ENCODE peak calls at places on chromosome 2, in six cellular contexts. H, S, C, M, L and K are unnamed samples. For H3K36me3 and H3K4me1, the result is how much of the 10 kb centered on the place peaks cover.

GRCh38 chr2:80364511-80365212 is 60.1 kb upstream of the LRRTM1 start:
- DNase-seq in H (peak), S (no peak), C (no peak), M (no peak), L (no peak), K (no peak)

GRCh38 chr2:191352536-191352935 is 107.3 kb downstream of the MYO1B start:
- DNase-seq in H (no peak), S (no peak), C (peak), M (no peak), L (peak), K (no peak)

GRCh38 chr2:218927876-218928275 is 31.6 kb upstream of the CDK5R2 start:
- DNase-seq in H (no peak), S (no peak), C (no peak), M (no peak), L (no peak), K (no peak)

GRCh38 chr2:39875182-39875913 is 96.3 kb upstream of the THUMPD2 start:
- DNase-seq in H (no peak), S (no peak), C (peak), M (peak), L (peak), K (no peak)

GRCh38 chr2:209368924-209369323 is 54.9 kb upstream of the MAP2 start:
- DNase-seq in H (no peak), S (peak), C (peak), M (peak), L (peak), K (no peak)

GRCh38 chr2:186516396-186516795 is 30.3 kb downstream of the ZC3H15 start:
- DNase-seq in H (no peak), S (no peak), C (no peak), M (no peak), L (no peak), K (no peak)

GRCh38 chr2:209648714-209649113 is 122.9 kb upstream of the UNC80 start:
- DNase-seq in H (no peak), S (no peak), C (peak), M (no peak), L (peak), K (no peak)

GRCh38 chr2:200364142-200364541 is 57.6 kb downstream of the SPATS2L start:
- DNase-seq in H (no peak), S (no peak), C (no peak), M (no peak), L (no peak), K (no peak)

GRCh38 chr2:70936979-70937811 is 1.5 kb downstream of the ATP6V1B1 start:
- DNase-seq in H (no peak), S (no peak), C (peak), M (no peak), L (no peak), K (peak)

GRCh38 chr2:139721454-139721995 is 941.3 kb upstream of the NXPH2 start:
- DNase-seq in H (no peak), S (no peak), C (no peak), M (no peak), L (no peak), K (no peak)

GRCh38 chr2:9517118-9517782 is 38.4 kb downstream of the ADAM17 start:
- DNase-seq in H (no peak), S (no peak), C (no peak), M (no peak), L (no peak), K (no peak)

GRCh38 chr2:219459460-219460311 is 25.0 kb downstream of the SPEG start:
- DNase-seq in H (peak), S (peak), C (peak), M (peak), L (peak), K (no peak)

GRCh38 chr2:241158546-241158900 is 8.3 kb downstream of the PPP1R7 start:
- DNase-seq in H (no peak), S (no peak), C (no peak), M (no peak), L (no peak), K (no peak)

GRCh38 chr2:118668431-118669424 is 178.7 kb downstream of the EN1 start:
- DNase-seq in H (peak), S (no peak), C (peak), M (no peak), L (peak), K (no peak)

GRCh38 chr2:25700221-25700660 is 26.9 kb upstream of the DTNB start:
- DNase-seq in H (no peak), S (no peak), C (peak), M (no peak), L (peak), K (no peak)

GRCh38 chr2:68412127-68412819 is 47.2 kb downstream of the PLEK start:
- DNase-seq in H (no peak), S (no peak), C (no peak), M (no peak), L (no peak), K (no peak)

GRCh38 chr2:124585277-124585676 is 560.2 kb downstream of the CNTNAP5 start:
- DNase-seq in H (no peak), S (no peak), C (no peak), M (no peak), L (no peak), K (no peak)

GRCh38 chr2:7905756-7906155 is 776.1 kb upstream of the ID2 start:
- DNase-seq in H (no peak), S (no peak), C (no peak), M (no peak), L (no peak), K (no peak)

GRCh38 chr2:171013851-171014250 is 84.8 kb downstream of the GORASP2 start:
- DNase-seq in H (no peak), S (no peak), C (no peak), M (no peak), L (peak), K (no peak)

GRCh38 chr2:109406301-109406700 is 207.5 kb downstream of the SEPTIN10 start:
- DNase-seq in H (no peak), S (no peak), C (no peak), M (no peak), L (no peak), K (no peak)

GRCh38 chr2:31341351-31341750 is 73.2 kb downstream of the XDH start:
- DNase-seq in H (no peak), S (no peak), C (no peak), M (no peak), L (no peak), K (no peak)

GRCh38 chr2:65434592-65435241 is 2.3 kb upstream of the SPRED2 start:
- DNase-seq in H (no peak), S (no peak), C (no peak), M (no peak), L (no peak), K (peak)

GRCh38 chr2:219002395-219003266 is 9.4 kb upstream of the CRYBA2 start:
- DNase-seq in H (peak), S (peak), C (peak), M (peak), L (peak), K (no peak)

GRCh38 chr2:197480165-197481036 is 19.2 kb downstream of the HSPD1 start:
- DNase-seq in H (no peak), S (no peak), C (no peak), M (no peak), L (no peak), K (no peak)
- H3K36me3 ChIP-seq in H (under half), S (under half), C (under half), M (under half), L (under half), K (under half)

GRCh38 chr2:64260093-64260808 is 116.0 kb upstream of the PELI1 start:
- DNase-seq in H (no peak), S (no peak), C (no peak), M (no peak), L (no peak), K (no peak)
- H3K27ac ChIP-seq in H (no peak), S (peak), C (no peak), M (no peak), L (no peak), K (peak)

DNA sequence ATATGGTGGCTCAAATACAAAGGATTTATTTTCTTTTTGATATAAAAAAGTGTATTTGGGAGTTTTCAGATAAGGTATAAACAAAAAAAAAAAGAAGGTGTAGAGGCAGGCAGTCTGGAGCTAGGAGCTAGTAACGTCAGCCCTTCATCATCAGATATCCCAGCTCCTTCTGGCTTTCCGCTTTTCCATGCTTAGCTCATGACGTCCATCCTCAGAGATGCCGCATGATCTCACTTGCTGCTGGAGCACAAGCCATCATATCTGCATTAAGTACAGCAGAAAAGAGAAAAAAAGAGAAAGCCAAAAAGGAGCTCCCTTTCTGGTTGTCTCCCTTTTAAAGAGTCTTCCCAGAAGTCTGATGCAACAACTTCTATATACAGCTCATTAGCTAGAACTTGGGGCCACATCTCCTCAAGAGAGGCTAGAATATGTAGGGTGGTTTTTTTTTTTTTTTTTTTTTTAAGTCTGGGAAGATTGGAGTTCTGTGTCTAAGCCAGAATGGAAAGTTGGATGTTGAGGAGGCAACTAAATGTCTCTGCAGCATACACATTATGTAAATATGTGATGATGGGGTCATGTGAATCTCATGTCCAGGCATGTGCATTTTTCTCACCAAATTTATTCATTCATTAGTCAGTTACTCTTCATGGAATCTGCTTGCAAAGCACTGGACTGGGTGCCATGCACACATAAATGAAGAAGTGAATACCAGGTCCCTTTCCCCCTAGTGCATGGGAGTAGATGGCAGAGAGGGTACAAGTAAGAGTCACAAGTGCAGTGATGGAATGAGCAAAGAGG is 52.3 kb downstream of the DDX1 start:
- DNase-seq in H (no peak), S (no peak), C (no peak), M (no peak), L (peak), K (no peak)
- H3K4me1 ChIP-seq in H (under half), S (under half), C (under half), M (under half), L (under half), K (under half)

GRCh38 chr2:225742487-225742886 is 343.0 kb downstream of the NYAP2 start:
- DNase-seq in H (no peak), S (no peak), C (no peak), M (no peak), L (no peak), K (no peak)
- H3K36me3 ChIP-seq in H (under half), S (under half), C (under half), M (under half), L (under half), K (under half)

GRCh38 chr2:156779416-156780117 is 343.4 kb downstream of the GPD2 start:
- DNase-seq in H (no peak), S (no peak), C (no peak), M (no peak), L (no peak), K (no peak)

GRCh38 chr2:156784034-156784433 is 347.9 kb downstream of the GPD2 start:
- DNase-seq in H (no peak), S (no peak), C (no peak), M (no peak), L (no peak), K (no peak)

DNA sequence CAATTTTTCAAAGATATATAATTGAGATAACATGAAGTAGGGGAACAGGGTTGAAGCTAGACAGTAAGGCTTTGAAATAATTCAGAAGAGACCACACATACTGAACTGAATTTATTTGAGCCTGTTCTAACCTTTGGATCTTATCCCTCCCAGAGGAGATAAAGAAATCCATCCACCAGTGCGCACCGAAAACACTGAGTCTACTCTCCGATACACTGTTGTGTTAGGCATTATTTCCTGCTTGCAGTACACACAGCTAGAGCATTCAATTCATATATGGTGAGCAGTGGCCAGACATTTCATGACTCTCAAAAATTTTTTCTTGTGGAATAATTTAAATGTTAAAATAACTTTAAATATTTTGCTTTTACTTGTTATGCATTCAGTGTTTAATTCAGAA is 342.7 kb downstream of the GPD2 start:
- DNase-seq in H (no peak), S (no peak), C (no peak), M (no peak), L (no peak), K (no peak)
- H3K27ac ChIP-seq in H (no peak), S (no peak), C (no peak), M (no peak), L (no peak), K (no peak)

GRCh38 chr2:130019402-130019801 is 39.9 kb downstream of the RAB6C start:
- DNase-seq in H (no peak), S (no peak), C (no peak), M (no peak), L (no peak), K (no peak)
- H3K4me1 ChIP-seq in H (under half), S (under half), C (under half), M (under half), L (under half), K (under half)

DNA sequence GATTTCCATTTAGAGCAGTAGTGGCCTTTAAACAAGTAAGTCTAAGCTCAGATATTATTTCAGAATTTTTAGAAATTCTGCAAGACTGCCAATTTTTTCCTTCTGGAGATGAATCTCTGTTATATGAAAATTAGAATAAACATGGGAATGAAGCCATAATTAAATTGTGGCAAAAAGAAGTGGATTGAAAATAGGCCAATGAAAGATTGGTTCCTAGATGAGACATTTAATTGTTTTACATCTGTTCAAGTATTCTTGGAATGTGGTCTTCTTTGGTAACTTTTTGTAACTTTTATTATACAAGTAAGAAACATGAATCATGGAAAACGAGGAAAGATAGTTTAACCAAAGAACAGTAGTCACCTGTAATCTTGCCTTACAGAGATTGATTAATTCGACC is 10.3 kb downstream of the CAD start:
- DNase-seq in H (no peak), S (no peak), C (no peak), M (no peak), L (no peak), K (no peak)
- H3K36me3 ChIP-seq in H (half or more), S (under half), C (under half), M (under half), L (half or more), K (under half)

GRCh38 chr2:44569397-44569970 is 207.7 kb downstream of the CAMKMT start:
- DNase-seq in H (no peak), S (no peak), C (no peak), M (no peak), L (no peak), K (no peak)
- H3K27ac ChIP-seq in H (no peak), S (no peak), C (no peak), M (no peak), L (no peak), K (no peak)